ENCODE peak calls at places on chromosomes 2 and 18, in seven cellular contexts. E is fibroblast of lung, T is lung microvascular endothelial cell, F is kidney glomerular epithelial cell, H is colonic mucosa, R is NCI-H1092, I is ELF-1. P is an unnamed sample.

GRCh38 chr2:45274190-45274926 is 265.1 kb upstream of the SIX2 start:
- DNase-seq in F (no peak), R (peak; percentile 72), E (no peak), I (peak; percentile 81), H (no peak), T (no peak), P (no peak)

GRCh38 chr18:292271-292670 is 24.4 kb upstream of the THOC1 start:
- DNase-seq in I (no peak), F (no peak), T (peak; percentile 51), R (no peak), E (no peak), H (no peak), P (peak; percentile 29)

GRCh38 chr2:200317975-200318374 is 11.5 kb downstream of the SPATS2L start:
- DNase-seq in I (no peak), R (no peak), E (no peak), H (no peak), T (no peak), F (no peak), P (no peak)

GRCh38 chr2:38907743-38908562 is 18.3 kb downstream of the ARHGEF33 start:
- DNase-seq in F (no peak), T (no peak), I (no peak), H (no peak), R (no peak), E (no peak), P (no peak)

GRCh38 chr18:59376351-59376935 is 17.4 kb upstream of the LMAN1 start:
- DNase-seq in R (no peak), E (no peak), H (no peak), F (no peak), T (no peak), I (no peak), P (no peak)

GRCh38 chr18:10660485-10660884 is 134.7 kb downstream of the NAPG start:
- DNase-seq in I (no peak), F (no peak), T (peak; percentile 72), E (peak; percentile 97), H (no peak), R (no peak), P (no peak)

GRCh38 chr2:105969552-105969951 is 224.5 kb downstream of the UXS1 start:
- DNase-seq in R (no peak), E (no peak), H (no peak), I (peak; percentile 68), F (no peak), T (no peak), P (no peak)

GRCh38 chr2:191688934-191689695 is 11.2 kb downstream of the NABP1 start:
- DNase-seq in E (peak; percentile 57), H (no peak), I (no peak), F (peak; percentile 81), T (peak; percentile 43), R (no peak), P (peak; percentile 71)

GRCh38 chr2:112156152-112156986 is 18.2 kb downstream of the FBLN7 start:
- DNase-seq in I (peak; percentile 20), T (no peak), H (no peak), E (peak; percentile 10), F (peak; percentile 81), R (no peak), P (no peak)

GRCh38 chr2:30511122-30512083 is 64.4 kb downstream of the LCLAT1 start:
- DNase-seq in T (no peak), H (peak; percentile 46), F (no peak), R (peak; percentile 19), I (peak; percentile 71), E (peak; percentile 70), P (no peak)

GRCh38 chr2:46645681-46646162 is 166.4 kb downstream of the TMEM247 start:
- DNase-seq in I (peak; percentile 13), R (no peak), H (no peak), F (no peak), E (peak; percentile 65), T (no peak), P (no peak)

GRCh38 chr2:7626139-7626537 is 708.9 kb downstream of the RNF144A start:
- DNase-seq in E (no peak), T (no peak), H (no peak), R (no peak), I (no peak), F (no peak), P (no peak)

GRCh38 chr2:174066871-174067270 is 101.7 kb upstream of the SP3 start:
- DNase-seq in E (no peak), R (no peak), F (no peak), H (no peak), T (no peak), I (no peak), P (no peak)

GRCh38 chr2:239726091-239726591 is 299.0 kb downstream of the NDUFA10 start:
- DNase-seq in T (no peak), H (no peak), R (no peak), I (peak; percentile 70), E (no peak), F (no peak), P (no peak)

GRCh38 chr2:78984386-78984785 is 41.1 kb upstream of the REG3G start:
- DNase-seq in I (no peak), T (no peak), E (no peak), F (no peak), R (no peak), H (no peak), P (no peak)

GRCh38 chr2:74001781-74002514 is 17.2 kb downstream of the TET3 start:
- DNase-seq in F (no peak), T (peak; percentile 27), R (no peak), I (no peak), E (no peak), H (no peak), P (no peak)

GRCh38 chr2:85243101-85244072 is 84.4 kb downstream of the TGOLN2 start:
- DNase-seq in R (no peak), I (peak; percentile 84), E (peak; percentile 25), F (no peak), H (no peak), T (peak; percentile 85), P (peak; percentile 30)

GRCh38 chr2:23411752-23412431 is 26.9 kb downstream of the KLHL29 start:
- DNase-seq in E (peak; percentile 91), T (no peak), R (no peak), F (peak; percentile 22), H (no peak), I (no peak), P (no peak)

GRCh38 chr18:25099838-25100393 is 252.1 kb downstream of the ZNF521 start:
- DNase-seq in F (no peak), E (peak; percentile 51), R (no peak), H (no peak), T (no peak), I (no peak), P (peak; percentile 63)

GRCh38 chr2:167925775-167926174 is 321.6 kb downstream of the STK39 start:
- DNase-seq in I (no peak), F (no peak), H (no peak), E (peak; percentile 31), R (no peak), T (no peak), P (no peak)

GRCh38 chr2:170157025-170157684 is 20.8 kb upstream of the MYO3B start:
- DNase-seq in F (no peak), T (no peak), E (peak; percentile 42), H (no peak), I (no peak), R (no peak), P (peak; percentile 70)

GRCh38 chr2:234911271-234911670 is 40.5 kb upstream of the SH3BP4 start:
- DNase-seq in R (no peak), H (no peak), E (peak; percentile 68), F (no peak), T (no peak), I (peak; percentile 31), P (no peak)

GRCh38 chr2:231342111-231342711 is 53.3 kb upstream of the B3GNT7 start:
- DNase-seq in H (no peak), T (no peak), E (no peak), I (peak; percentile 51), R (no peak), F (no peak), P (no peak)

GRCh38 chr18:79393181-79393598 is 2.5 kb upstream of the NFATC1 start:
- DNase-seq in E (peak; percentile 8), I (peak; percentile 25), H (no peak), R (no peak), F (no peak), T (peak; percentile 68), P (no peak)

GRCh38 chr2:72204782-72205545 is 57.3 kb upstream of the CYP26B1 start:
- DNase-seq in F (no peak), R (no peak), T (no peak), H (no peak), E (peak; percentile 50), I (no peak), P (peak; percentile 41)

GRCh38 chr18:79542876-79543750 is 136.5 kb upstream of the CTDP1 start:
- DNase-seq in F (no peak), T (no peak), H (no peak), I (no peak), E (no peak), R (no peak), P (no peak)

GRCh38 chr2:186543561-186544131 is 46.2 kb upstream of the ITGAV start:
- DNase-seq in I (peak; percentile 9), E (peak; percentile 69), F (peak; percentile 83), T (peak; percentile 28), R (no peak), H (no peak), P (peak; percentile 87)

GRCh38 chr18:63831080-63831788 is 56.0 kb downstream of the SERPINB7 start:
- DNase-seq in I (no peak), E (peak; percentile 28), R (no peak), F (no peak), T (no peak), H (no peak), P (no peak)

GRCh38 chr18:13570856-13571495 is 155.4 kb downstream of the FAM210A start:
- DNase-seq in R (no peak), I (no peak), T (no peak), E (peak; percentile 16), F (no peak), H (no peak), P (no peak)

P was measured in endothelial cell of umbilical vein.